ENCODE peak calls at places on chromosomes 7 and 10, in five cellular contexts. One of them, this sample, is unnamed.

GRCh38 chr10:26579256-26580063 is 118.0 kb upstream of the PDSS1 start:
- DNase-seq in left ventricle myocardium inferior: no peak
- DNase-seq in stimulated activated effector memory CD8-positive, alpha-beta T cell treated with anti-CD3 and anti-CD28 coated beads, Interleukin-12 subunit alpha, Interleukin-12 subunit beta, amount 100 ng/mL, for 72 hours: no peak
- DNase-seq in B cell: no peak
- DNase-seq in anterior cingulate cortex: no peak
- DNase-seq in this sample: no peak

GRCh38 chr10:70381491-70382421 is 669 bp downstream of the LRRC20 start:
- DNase-seq in B cell: peak; percentile 40
- DNase-seq in left ventricle myocardium inferior: peak; percentile 68
- DNase-seq in anterior cingulate cortex: no peak
- DNase-seq in stimulated activated effector memory CD8-positive, alpha-beta T cell treated with anti-CD3 and anti-CD28 coated beads, Interleukin-12 subunit alpha, Interleukin-12 subunit beta, amount 100 ng/mL, for 72 hours: peak; percentile 80
- DNase-seq in this sample: no peak

GRCh38 chr10:123550680-123551096 is 115.5 kb upstream of the GPR26 start:
- DNase-seq in stimulated activated effector memory CD8-positive, alpha-beta T cell treated with anti-CD3 and anti-CD28 coated beads, Interleukin-12 subunit alpha, Interleukin-12 subunit beta, amount 100 ng/mL, for 72 hours: peak; percentile 13
- DNase-seq in B cell: no peak
- DNase-seq in anterior cingulate cortex: no peak
- DNase-seq in left ventricle myocardium inferior: no peak
- DNase-seq in this sample: no peak

GRCh38 chr10:14259696-14260595 is 70.8 kb downstream of the FRMD4A start:
- DNase-seq in B cell: no peak
- DNase-seq in left ventricle myocardium inferior: no peak
- DNase-seq in stimulated activated effector memory CD8-positive, alpha-beta T cell treated with anti-CD3 and anti-CD28 coated beads, Interleukin-12 subunit alpha, Interleukin-12 subunit beta, amount 100 ng/mL, for 72 hours: no peak
- DNase-seq in anterior cingulate cortex: no peak
- DNase-seq in this sample: no peak

GRCh38 chr10:35058134-35058533 is 32.0 kb downstream of the CUL2 start:
- DNase-seq in stimulated activated effector memory CD8-positive, alpha-beta T cell treated with anti-CD3 and anti-CD28 coated beads, Interleukin-12 subunit alpha, Interleukin-12 subunit beta, amount 100 ng/mL, for 72 hours: no peak
- DNase-seq in B cell: no peak
- DNase-seq in anterior cingulate cortex: no peak
- DNase-seq in left ventricle myocardium inferior: no peak
- DNase-seq in this sample: no peak

GRCh38 chr7:1425292-1426136 is 33.8 kb downstream of the MICALL2 start:
- DNase-seq in left ventricle myocardium inferior: no peak
- DNase-seq in B cell: no peak
- DNase-seq in stimulated activated effector memory CD8-positive, alpha-beta T cell treated with anti-CD3 and anti-CD28 coated beads, Interleukin-12 subunit alpha, Interleukin-12 subunit beta, amount 100 ng/mL, for 72 hours: no peak
- DNase-seq in anterior cingulate cortex: no peak
- DNase-seq in this sample: no peak

GRCh38 chr10:79505771-79506351 is 6.5 kb upstream of the EIF5AL1 start:
- DNase-seq in B cell: no peak
- DNase-seq in left ventricle myocardium inferior: no peak
- DNase-seq in anterior cingulate cortex: no peak
- DNase-seq in stimulated activated effector memory CD8-positive, alpha-beta T cell treated with anti-CD3 and anti-CD28 coated beads, Interleukin-12 subunit alpha, Interleukin-12 subunit beta, amount 100 ng/mL, for 72 hours: peak; percentile 66
- DNase-seq in this sample: no peak

GRCh38 chr10:99524050-99524666 is 8.6 kb upstream of the NKX2-3 start:
- DNase-seq in left ventricle myocardium inferior: no peak
- DNase-seq in stimulated activated effector memory CD8-positive, alpha-beta T cell treated with anti-CD3 and anti-CD28 coated beads, Interleukin-12 subunit alpha, Interleukin-12 subunit beta, amount 100 ng/mL, for 72 hours: no peak
- DNase-seq in B cell: no peak
- DNase-seq in anterior cingulate cortex: no peak
- DNase-seq in this sample: no peak

GRCh38 chr7:82044497-82045080 is 274.7 kb upstream of the HGF start:
- DNase-seq in B cell: peak; percentile 2
- DNase-seq in stimulated activated effector memory CD8-positive, alpha-beta T cell treated with anti-CD3 and anti-CD28 coated beads, Interleukin-12 subunit alpha, Interleukin-12 subunit beta, amount 100 ng/mL, for 72 hours: no peak
- DNase-seq in left ventricle myocardium inferior: no peak
- DNase-seq in anterior cingulate cortex: no peak
- DNase-seq in this sample: no peak

GRCh38 chr7:47636111-47636692 is 54.3 kb upstream of the TNS3 start:
- DNase-seq in anterior cingulate cortex: no peak
- DNase-seq in B cell: no peak
- DNase-seq in stimulated activated effector memory CD8-positive, alpha-beta T cell treated with anti-CD3 and anti-CD28 coated beads, Interleukin-12 subunit alpha, Interleukin-12 subunit beta, amount 100 ng/mL, for 72 hours: no peak
- DNase-seq in left ventricle myocardium inferior: peak; percentile 32
- DNase-seq in this sample: no peak

GRCh38 chr7:93014410-93014809 is 103.4 kb downstream of the SAMD9 start:
- DNase-seq in stimulated activated effector memory CD8-positive, alpha-beta T cell treated with anti-CD3 and anti-CD28 coated beads, Interleukin-12 subunit alpha, Interleukin-12 subunit beta, amount 100 ng/mL, for 72 hours: no peak
- DNase-seq in B cell: no peak
- DNase-seq in anterior cingulate cortex: no peak
- DNase-seq in left ventricle myocardium inferior: no peak
- DNase-seq in this sample: no peak

GRCh38 chr10:132817701-132818211 is 31.8 kb upstream of the NKX6-2 start:
- DNase-seq in B cell: no peak
- DNase-seq in stimulated activated effector memory CD8-positive, alpha-beta T cell treated with anti-CD3 and anti-CD28 coated beads, Interleukin-12 subunit alpha, Interleukin-12 subunit beta, amount 100 ng/mL, for 72 hours: no peak
- DNase-seq in left ventricle myocardium inferior: no peak
- DNase-seq in anterior cingulate cortex: no peak
- DNase-seq in this sample: no peak

GRCh38 chr10:133275683-133276092 is 980 bp downstream of the ADAM8 start:
- DNase-seq in stimulated activated effector memory CD8-positive, alpha-beta T cell treated with anti-CD3 and anti-CD28 coated beads, Interleukin-12 subunit alpha, Interleukin-12 subunit beta, amount 100 ng/mL, for 72 hours: peak; percentile 80
- DNase-seq in anterior cingulate cortex: no peak
- DNase-seq in left ventricle myocardium inferior: no peak
- DNase-seq in B cell: peak; percentile 70
- DNase-seq in this sample: no peak

GRCh38 chr7:2109936-2110585 is 122.7 kb downstream of the MAD1L1 start:
- DNase-seq in anterior cingulate cortex: no peak
- DNase-seq in stimulated activated effector memory CD8-positive, alpha-beta T cell treated with anti-CD3 and anti-CD28 coated beads, Interleukin-12 subunit alpha, Interleukin-12 subunit beta, amount 100 ng/mL, for 72 hours: peak; percentile 67
- DNase-seq in left ventricle myocardium inferior: no peak
- DNase-seq in B cell: peak; percentile 68
- DNase-seq in this sample: no peak

GRCh38 chr7:65371468-65371867 is 2.2 kb upstream of the ZNF92 start:
- DNase-seq in anterior cingulate cortex: peak; percentile 52
- DNase-seq in B cell: no peak
- DNase-seq in stimulated activated effector memory CD8-positive, alpha-beta T cell treated with anti-CD3 and anti-CD28 coated beads, Interleukin-12 subunit alpha, Interleukin-12 subunit beta, amount 100 ng/mL, for 72 hours: no peak
- DNase-seq in left ventricle myocardium inferior: no peak
- DNase-seq in this sample: no peak

GRCh38 chr10:33483124-33483794 is 148.8 kb upstream of the NRP1 start:
- DNase-seq in stimulated activated effector memory CD8-positive, alpha-beta T cell treated with anti-CD3 and anti-CD28 coated beads, Interleukin-12 subunit alpha, Interleukin-12 subunit beta, amount 100 ng/mL, for 72 hours: no peak
- DNase-seq in left ventricle myocardium inferior: no peak
- DNase-seq in B cell: no peak
- DNase-seq in anterior cingulate cortex: no peak
- DNase-seq in this sample: no peak

GRCh38 chr7:18788026-18788425 is 292.5 kb downstream of the HDAC9 start:
- DNase-seq in anterior cingulate cortex: no peak
- DNase-seq in stimulated activated effector memory CD8-positive, alpha-beta T cell treated with anti-CD3 and anti-CD28 coated beads, Interleukin-12 subunit alpha, Interleukin-12 subunit beta, amount 100 ng/mL, for 72 hours: no peak
- DNase-seq in left ventricle myocardium inferior: no peak
- DNase-seq in B cell: no peak
- DNase-seq in this sample: no peak

GRCh38 chr7:45106820-45107219 is 4.7 kb downstream of the TBRG4 start:
- DNase-seq in B cell: no peak
- DNase-seq in stimulated activated effector memory CD8-positive, alpha-beta T cell treated with anti-CD3 and anti-CD28 coated beads, Interleukin-12 subunit alpha, Interleukin-12 subunit beta, amount 100 ng/mL, for 72 hours: no peak
- DNase-seq in left ventricle myocardium inferior: no peak
- DNase-seq in anterior cingulate cortex: no peak
- DNase-seq in this sample: no peak

GRCh38 chr7:69800495-69800894 is 202.2 kb downstream of the AUTS2 start:
- DNase-seq in stimulated activated effector memory CD8-positive, alpha-beta T cell treated with anti-CD3 and anti-CD28 coated beads, Interleukin-12 subunit alpha, Interleukin-12 subunit beta, amount 100 ng/mL, for 72 hours: no peak
- DNase-seq in B cell: no peak
- DNase-seq in anterior cingulate cortex: no peak
- DNase-seq in left ventricle myocardium inferior: no peak
- DNase-seq in this sample: no peak

GRCh38 chr10:131693766-131694165 is 207.0 kb upstream of the PPP2R2D start:
- DNase-seq in left ventricle myocardium inferior: no peak
- DNase-seq in B cell: no peak
- DNase-seq in stimulated activated effector memory CD8-positive, alpha-beta T cell treated with anti-CD3 and anti-CD28 coated beads, Interleukin-12 subunit alpha, Interleukin-12 subunit beta, amount 100 ng/mL, for 72 hours: no peak
- DNase-seq in anterior cingulate cortex: no peak
- DNase-seq in this sample: no peak

GRCh38 chr7:82704121-82704520 is 260.5 kb upstream of the CACNA2D1 start:
- DNase-seq in B cell: no peak
- DNase-seq in anterior cingulate cortex: no peak
- DNase-seq in left ventricle myocardium inferior: no peak
- DNase-seq in stimulated activated effector memory CD8-positive, alpha-beta T cell treated with anti-CD3 and anti-CD28 coated beads, Interleukin-12 subunit alpha, Interleukin-12 subunit beta, amount 100 ng/mL, for 72 hours: no peak
- DNase-seq in this sample: no peak

GRCh38 chr7:141699860-141700259 is 2.1 kb downstream of the DENND11 start:
- DNase-seq in left ventricle myocardium inferior: no peak
- DNase-seq in B cell: no peak
- DNase-seq in stimulated activated effector memory CD8-positive, alpha-beta T cell treated with anti-CD3 and anti-CD28 coated beads, Interleukin-12 subunit alpha, Interleukin-12 subunit beta, amount 100 ng/mL, for 72 hours: no peak
- DNase-seq in anterior cingulate cortex: no peak
- DNase-seq in this sample: no peak

GRCh38 chr7:100641860-100642533 is 645 bp upstream of the TFR2 start:
- DNase-seq in B cell: no peak
- DNase-seq in left ventricle myocardium inferior: no peak
- DNase-seq in anterior cingulate cortex: no peak
- DNase-seq in stimulated activated effector memory CD8-positive, alpha-beta T cell treated with anti-CD3 and anti-CD28 coated beads, Interleukin-12 subunit alpha, Interleukin-12 subunit beta, amount 100 ng/mL, for 72 hours: no peak
- DNase-seq in this sample: no peak

GRCh38 chr7:77520261-77520660 is 16.8 kb upstream of the PTPN12 start:
- DNase-seq in stimulated activated effector memory CD8-positive, alpha-beta T cell treated with anti-CD3 and anti-CD28 coated beads, Interleukin-12 subunit alpha, Interleukin-12 subunit beta, amount 100 ng/mL, for 72 hours: no peak
- DNase-seq in B cell: no peak
- DNase-seq in anterior cingulate cortex: no peak
- DNase-seq in left ventricle myocardium inferior: no peak
- DNase-seq in this sample: no peak

GRCh38 chr7:3106353-3106752 is 62.7 kb upstream of the CARD11 start:
- DNase-seq in left ventricle myocardium inferior: no peak
- DNase-seq in stimulated activated effector memory CD8-positive, alpha-beta T cell treated with anti-CD3 and anti-CD28 coated beads, Interleukin-12 subunit alpha, Interleukin-12 subunit beta, amount 100 ng/mL, for 72 hours: peak; percentile 82
- DNase-seq in anterior cingulate cortex: no peak
- DNase-seq in B cell: no peak
- DNase-seq in this sample: no peak

GRCh38 chr10:76133597-76134255 is 702.3 kb downstream of the LRMDA start:
- DNase-seq in stimulated activated effector memory CD8-positive, alpha-beta T cell treated with anti-CD3 and anti-CD28 coated beads, Interleukin-12 subunit alpha, Interleukin-12 subunit beta, amount 100 ng/mL, for 72 hours: no peak
- DNase-seq in anterior cingulate cortex: no peak
- DNase-seq in left ventricle myocardium inferior: no peak
- DNase-seq in B cell: no peak
- DNase-seq in this sample: no peak

GRCh38 chr7:79520543-79520942 is 67.1 kb upstream of the MAGI2 start:
- DNase-seq in stimulated activated effector memory CD8-positive, alpha-beta T cell treated with anti-CD3 and anti-CD28 coated beads, Interleukin-12 subunit alpha, Interleukin-12 subunit beta, amount 100 ng/mL, for 72 hours: no peak
- DNase-seq in B cell: no peak
- DNase-seq in anterior cingulate cortex: no peak
- DNase-seq in left ventricle myocardium inferior: no peak
- DNase-seq in this sample: no peak

GRCh38 chr10:60430017-60430416 is 40.3 kb upstream of the ANK3 start:
- DNase-seq in left ventricle myocardium inferior: no peak
- DNase-seq in B cell: no peak
- DNase-seq in anterior cingulate cortex: no peak
- DNase-seq in stimulated activated effector memory CD8-positive, alpha-beta T cell treated with anti-CD3 and anti-CD28 coated beads, Interleukin-12 subunit alpha, Interleukin-12 subunit beta, amount 100 ng/mL, for 72 hours: no peak
- DNase-seq in this sample: no peak

GRCh38 chr7:35761882-35762720 is 38.8 kb upstream of the SEPTIN7 start:
- DNase-seq in B cell: no peak
- DNase-seq in anterior cingulate cortex: no peak
- DNase-seq in left ventricle myocardium inferior: no peak
- DNase-seq in stimulated activated effector memory CD8-positive, alpha-beta T cell treated with anti-CD3 and anti-CD28 coated beads, Interleukin-12 subunit alpha, Interleukin-12 subunit beta, amount 100 ng/mL, for 72 hours: no peak
- DNase-seq in this sample: no peak

GRCh38 chr10:22251751-22252285 is 34.0 kb upstream of the EBLN1 start:
- DNase-seq in B cell: peak; percentile 80
- DNase-seq in stimulated activated effector memory CD8-positive, alpha-beta T cell treated with anti-CD3 and anti-CD28 coated beads, Interleukin-12 subunit alpha, Interleukin-12 subunit beta, amount 100 ng/mL, for 72 hours: peak; percentile 84
- DNase-seq in left ventricle myocardium inferior: peak; percentile 69
- DNase-seq in anterior cingulate cortex: peak; percentile 63
- DNase-seq in this sample: peak; percentile 71

GRCh38 chr10:47173929-47174442 is 126.0 kb upstream of the GDF10 start:
- DNase-seq in stimulated activated effector memory CD8-positive, alpha-beta T cell treated with anti-CD3 and anti-CD28 coated beads, Interleukin-12 subunit alpha, Interleukin-12 subunit beta, amount 100 ng/mL, for 72 hours: peak; percentile 25
- DNase-seq in left ventricle myocardium inferior: no peak
- DNase-seq in anterior cingulate cortex: no peak
- DNase-seq in B cell: no peak
- DNase-seq in this sample: no peak

GRCh38 chr7:89994483-89994882 is 159.8 kb upstream of the STEAP1 start:
- DNase-seq in stimulated activated effector memory CD8-positive, alpha-beta T cell treated with anti-CD3 and anti-CD28 coated beads, Interleukin-12 subunit alpha, Interleukin-12 subunit beta, amount 100 ng/mL, for 72 hours: no peak
- DNase-seq in left ventricle myocardium inferior: no peak
- DNase-seq in anterior cingulate cortex: no peak
- DNase-seq in B cell: no peak
- DNase-seq in this sample: no peak

GRCh38 chr7:99211241-99211602 is 3.3 kb upstream of the KPNA7 start:
- DNase-seq in anterior cingulate cortex: no peak
- DNase-seq in stimulated activated effector memory CD8-positive, alpha-beta T cell treated with anti-CD3 and anti-CD28 coated beads, Interleukin-12 subunit alpha, Interleukin-12 subunit beta, amount 100 ng/mL, for 72 hours: no peak
- DNase-seq in B cell: no peak
- DNase-seq in left ventricle myocardium inferior: no peak
- DNase-seq in this sample: no peak

GRCh38 chr7:52261052-52261451 is 774.4 kb upstream of the POM121L12 start:
- DNase-seq in left ventricle myocardium inferior: no peak
- DNase-seq in B cell: no peak
- DNase-seq in stimulated activated effector memory CD8-positive, alpha-beta T cell treated with anti-CD3 and anti-CD28 coated beads, Interleukin-12 subunit alpha, Interleukin-12 subunit beta, amount 100 ng/mL, for 72 hours: no peak
- DNase-seq in anterior cingulate cortex: no peak
- DNase-seq in this sample: no peak

GRCh38 chr7:21256310-21256877 is 171.5 kb upstream of the SP4 start:
- DNase-seq in left ventricle myocardium inferior: no peak
- DNase-seq in anterior cingulate cortex: no peak
- DNase-seq in stimulated activated effector memory CD8-positive, alpha-beta T cell treated with anti-CD3 and anti-CD28 coated beads, Interleukin-12 subunit alpha, Interleukin-12 subunit beta, amount 100 ng/mL, for 72 hours: no peak
- DNase-seq in B cell: peak; percentile 50
- DNase-seq in this sample: peak; percentile 13

GRCh38 chr7:74478671-74479065 is 25.0 kb downstream of the GTF2IRD1 start:
- DNase-seq in anterior cingulate cortex: no peak
- DNase-seq in left ventricle myocardium inferior: no peak
- DNase-seq in B cell: no peak
- DNase-seq in stimulated activated effector memory CD8-positive, alpha-beta T cell treated with anti-CD3 and anti-CD28 coated beads, Interleukin-12 subunit alpha, Interleukin-12 subunit beta, amount 100 ng/mL, for 72 hours: no peak
- DNase-seq in this sample: no peak

GRCh38 chr7:102890292-102890970 is 22.4 kb upstream of the LRRC17 start:
- DNase-seq in B cell: no peak
- DNase-seq in stimulated activated effector memory CD8-positive, alpha-beta T cell treated with anti-CD3 and anti-CD28 coated beads, Interleukin-12 subunit alpha, Interleukin-12 subunit beta, amount 100 ng/mL, for 72 hours: no peak
- DNase-seq in anterior cingulate cortex: no peak
- DNase-seq in left ventricle myocardium inferior: no peak
- DNase-seq in this sample: no peak

This sample was measured in T-helper 1 cell.